ENCODE peak calls at places on chromosomes 13 and 19, in six cellular contexts. D, P, T, J, F and I are unnamed samples.

GRCh38 chr19:29610213-29610573 is 4.1 kb downstream of the POP4 start:
- DNase-seq in D (no peak), P (no peak), T (no peak), J (no peak), F (no peak), I (no peak)

GRCh38 chr19:15365264-15365663 is 14.3 kb downstream of the AKAP8 start:
- DNase-seq in D (no peak), P (no peak), T (no peak), J (no peak), F (no peak), I (no peak)

GRCh38 chr19:49758292-49758691 is 4.8 kb downstream of the TSKS start:
- DNase-seq in D (no peak), P (peak), T (no peak), J (no peak), F (no peak), I (no peak)

GRCh38 chr13:109301711-109302110 is 484.7 kb downstream of the IRS2 start:
- DNase-seq in D (no peak), P (no peak), T (no peak), J (no peak), F (no peak), I (no peak)

GRCh38 chr19:343941-344624 is 513 bp downstream of the MIER2 start:
- DNase-seq in D (no peak), P (peak), T (peak), J (no peak), F (peak), I (peak)

GRCh38 chr19:46528601-46529447 is 33.2 kb upstream of the PNMA8B start:
- DNase-seq in D (no peak), P (no peak), T (no peak), J (no peak), F (no peak), I (no peak)

GRCh38 chr19:19624032-19624570 is 3.9 kb downstream of the LPAR2 start:
- DNase-seq in D (no peak), P (no peak), T (no peak), J (no peak), F (no peak), I (no peak)

GRCh38 chr13:28325022-28325421 is 169.9 kb downstream of the FLT1 start:
- DNase-seq in D (no peak), P (no peak), T (no peak), J (no peak), F (no peak), I (no peak)